ENCODE peak calls at places on chromosomes 16 and 17, in four cellular contexts. Y, D, P and K are unnamed samples.

GRCh38 chr17:32673964-32674363 is 187.2 kb downstream of the CDK5R1 start:
- DNase-seq in Y (no peak), P (no peak), D (no peak), K (no peak)

GRCh38 chr17:81403040-81403467 is 7.8 kb downstream of the BAHCC1 start:
- DNase-seq in Y (no peak), P (no peak), D (no peak), K (no peak)

GRCh38 chr17:82077617-82078358 is 12.2 kb upstream of the DUS1L start:
- DNase-seq in Y (no peak), D (no peak), P (no peak), K (no peak)

GRCh38 chr16:86089986-86090385 is 191.0 kb downstream of the IRF8 start:
- DNase-seq in D (no peak), Y (peak), P (no peak), K (peak)

GRCh38 chr17:19705201-19705600 is 11.2 kb downstream of the SLC47A2 start:
- DNase-seq in P (no peak), D (no peak), Y (no peak), K (no peak)

GRCh38 chr16:81832801-81833547 is 53.9 kb downstream of the PLCG2 start:
- DNase-seq in P (no peak), Y (no peak), D (no peak), K (no peak)

GRCh38 chr16:14444979-14445810 is 184.9 kb downstream of the PARN start:
- DNase-seq in Y (no peak), P (no peak), D (no peak), K (no peak)

GRCh38 chr17:78883090-78883532 is 19.9 kb downstream of the CEP295NL start:
- DNase-seq in D (peak), Y (no peak), P (no peak), K (no peak)

GRCh38 chr16:22372882-22373661 is 1.3 kb downstream of the CDR2 start:
- DNase-seq in Y (no peak), D (no peak), P (no peak), K (no peak)

GRCh38 chr16:80158766-80159165 is 382.0 kb upstream of the DYNLRB2 start:
- DNase-seq in Y (no peak), P (no peak), D (no peak), K (no peak)

GRCh38 chr17:17839792-17840707 is 3.3 kb upstream of the SREBF1 start:
- DNase-seq in D (peak), P (peak), Y (no peak), K (peak)

GRCh38 chr17:8941520-8941919 is 24.0 kb downstream of the PIK3R5 start:
- DNase-seq in D (no peak), P (no peak), Y (no peak), K (no peak)

GRCh38 chr16:70746040-70746707 is 54.8 kb downstream of the VAC14 start:
- DNase-seq in P (no peak), D (peak), Y (no peak), K (no peak)

GRCh38 chr17:19705771-19706770 is 10.3 kb downstream of the SLC47A2 start:
- DNase-seq in D (peak), P (peak), Y (no peak), K (no peak)

GRCh38 chr16:22886908-22887307 is 72.9 kb downstream of the HS3ST2 start:
- DNase-seq in D (no peak), P (no peak), Y (no peak), K (no peak)

GRCh38 chr17:37830151-37830993 is 85.5 kb upstream of the HNF1B start:
- DNase-seq in P (no peak), Y (peak), D (peak), K (no peak)

GRCh38 chr17:67635688-67636087 is 82.0 kb upstream of the NOL11 start:
- DNase-seq in Y (no peak), P (no peak), D (no peak), K (no peak)

GRCh38 chr16:2987854-2988253 is 7.6 kb upstream of the PKMYT1 start:
- DNase-seq in P (no peak), D (no peak), Y (no peak), K (no peak)

GRCh38 chr16:29811170-29811895 is 660 bp upstream of the PRRT2 start:
- DNase-seq in P (peak), D (peak), Y (peak), K (peak)

GRCh38 chr17:74827800-74828199 is 31.9 kb downstream of the GRIN2C start:
- DNase-seq in Y (no peak), D (no peak), P (no peak), K (no peak)

GRCh38 chr16:88469615-88470395 is 16.7 kb downstream of the ZFPM1 start:
- DNase-seq in Y (no peak), P (no peak), D (no peak), K (no peak)

GRCh38 chr17:38587193-38587592 is 18.6 kb downstream of the SRCIN1 start:
- DNase-seq in P (no peak), D (no peak), Y (no peak), K (no peak)

GRCh38 chr17:72376486-72377345 is 255.9 kb downstream of the SOX9 start:
- DNase-seq in Y (no peak), P (no peak), D (no peak), K (no peak)

GRCh38 chr16:74573622-74574021 is 33.3 kb downstream of the GLG1 start:
- DNase-seq in D (no peak), P (no peak), Y (no peak), K (no peak)

GRCh38 chr17:72205357-72205756 is 84.5 kb downstream of the SOX9 start:
- DNase-seq in Y (no peak), D (no peak), P (no peak), K (no peak)

GRCh38 chr16:66695474-66695934 is 1.0 kb downstream of the CMTM4 start:
- DNase-seq in P (no peak), Y (no peak), D (no peak), K (no peak)

GRCh38 chr16:81696136-81696958 is 82.7 kb upstream of the PLCG2 start:
- DNase-seq in D (no peak), Y (no peak), P (no peak), K (no peak)

GRCh38 chr16:3458278-3458851 is 14.9 kb downstream of the NAA60 start:
- DNase-seq in Y (no peak), D (no peak), P (peak), K (no peak)

GRCh38 chr16:89099905-89100304 is 6.3 kb downstream of the ACSF3 start:
- DNase-seq in Y (no peak), P (no peak), D (no peak), K (no peak)

GRCh38 chr17:78111727-78112507 is 16.6 kb downstream of the TMC6 start:
- DNase-seq in Y (no peak), P (no peak), D (no peak), K (no peak)

GRCh38 chr16:77457046-77457445 is 22.2 kb upstream of the ADAMTS18 start:
- DNase-seq in Y (no peak), D (no peak), P (no peak), K (no peak)

GRCh38 chr17:29237476-29238132 is 9.1 kb upstream of the CRYBA1 start:
- DNase-seq in D (no peak), Y (no peak), P (no peak), K (no peak)

GRCh38 chr16:17026600-17027242 is 444.0 kb downstream of the XYLT1 start:
- DNase-seq in P (no peak), D (no peak), Y (peak), K (peak)
- TF ChIP-seq POLR2AphosphoS5 in P (no peak), D (no peak), Y (peak), K (peak)

GRCh38 chr17:49572806-49573420 is 2.8 kb upstream of the NXPH3 start:
- DNase-seq in D (no peak), P (no peak), Y (no peak), K (no peak)

GRCh38 chr17:49575524-49576120 is at the start of gene NXPH3:
- DNase-seq in P (peak), Y (no peak), D (peak), K (peak)

GRCh38 chr17:49574945-49575523 is 637 bp upstream of the NXPH3 start:
- DNase-seq in D (no peak), P (no peak), Y (no peak), K (no peak)

GRCh38 chr17:49573510-49574282 is 2.0 kb upstream of the NXPH3 start:
- DNase-seq in P (no peak), D (no peak), Y (no peak), K (no peak)

DNA sequence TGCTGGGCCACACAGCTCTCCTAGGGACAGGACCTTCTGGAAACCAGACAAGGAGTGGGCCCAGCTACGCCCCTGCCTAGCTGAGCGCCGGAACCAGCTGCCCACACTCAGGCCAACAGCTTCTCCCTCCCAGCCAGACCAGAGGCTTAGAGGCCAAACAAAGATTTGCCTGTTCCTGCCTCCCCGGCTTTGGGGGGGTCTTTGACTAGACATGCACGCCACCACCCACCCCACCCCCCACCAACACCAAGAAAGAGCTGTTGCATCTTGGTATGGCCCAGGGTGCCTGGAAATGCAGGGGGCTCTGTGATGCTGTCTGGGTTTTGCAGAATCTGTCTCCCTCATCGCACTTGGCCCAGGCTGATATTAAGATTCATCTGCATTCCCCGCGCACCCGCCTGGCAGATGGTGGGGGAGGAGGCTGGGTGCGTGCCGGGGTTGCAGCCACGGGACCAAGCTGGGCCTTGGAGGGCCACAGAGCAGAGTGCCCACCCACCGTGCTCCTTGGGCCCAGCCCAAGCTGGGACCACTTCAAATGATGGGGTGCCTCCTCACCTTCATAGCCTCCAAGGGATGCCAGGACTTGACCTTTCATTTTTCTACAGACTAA is 1.3 kb upstream of the NXPH3 start:
- DNase-seq in P (no peak), D (no peak), Y (no peak), K (no peak)
- TF ChIP-seq TAF1 in P (no peak), D (no peak), Y (no peak), K (no peak)

DNA sequence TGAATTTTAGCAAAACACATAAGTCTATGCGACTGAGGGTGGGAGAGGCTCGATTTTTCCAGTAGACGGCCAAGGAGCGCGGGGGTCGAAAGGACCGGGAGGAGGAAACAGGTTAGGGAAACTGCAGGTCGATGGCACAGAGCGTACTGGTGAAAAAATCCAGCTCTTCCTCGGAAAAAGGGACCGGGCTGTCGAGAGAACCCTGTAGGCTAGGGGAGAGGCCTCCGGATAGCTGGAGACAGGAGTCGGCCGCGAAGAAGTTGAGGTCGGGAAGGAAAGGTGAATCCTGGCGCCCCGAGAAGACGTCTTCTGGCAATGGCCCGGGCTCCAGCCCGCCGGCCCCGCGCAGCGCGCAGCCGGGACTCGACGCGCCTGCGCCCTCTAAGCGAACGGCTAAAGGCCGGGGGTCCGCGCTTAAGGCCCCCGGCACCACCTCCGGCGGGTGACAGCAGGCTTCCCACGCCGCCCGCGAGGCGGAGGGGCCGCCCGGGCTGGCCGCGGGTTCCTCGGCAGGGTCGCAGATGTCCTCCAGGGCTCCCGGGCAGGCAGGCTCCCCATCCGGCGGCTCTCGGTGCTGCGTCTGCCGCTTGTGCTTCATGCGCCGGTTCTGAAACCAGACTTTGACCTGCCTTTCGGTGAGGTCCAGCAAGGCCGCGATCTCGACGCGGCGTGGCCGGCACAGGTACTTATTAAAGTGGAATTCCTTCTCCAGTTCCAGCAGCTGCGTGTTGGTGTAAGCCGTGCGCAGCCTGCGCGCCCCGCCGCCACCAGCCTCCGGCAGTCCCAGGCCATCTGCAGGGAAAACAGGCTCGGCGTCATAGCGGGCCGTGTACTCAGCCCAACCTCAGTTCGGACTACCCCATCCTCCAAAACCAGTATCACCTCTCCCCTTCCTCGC is 1.7 kb downstream of the HOXB2 start:
- DNase-seq in Y (no peak), D (no peak), P (peak), K (peak)
- TF ChIP-seq POLR2A in Y (peak), D (no peak), P (no peak), K (peak)

GRCh38 chr16:15827299-15827698 is 29.5 kb downstream of the MYH11 start:
- DNase-seq in D (no peak), P (no peak), Y (no peak), K (no peak)

GRCh38 chr16:15832241-15832640 is 24.6 kb downstream of the MYH11 start:
- DNase-seq in D (no peak), P (no peak), Y (no peak), K (no peak)

GRCh38 chr16:15827709-15828343 is 29.0 kb downstream of the MYH11 start:
- DNase-seq in P (no peak), Y (no peak), D (no peak), K (no peak)

GRCh38 chr16:15830832-15831451 is 25.9 kb downstream of the MYH11 start:
- DNase-seq in Y (no peak), P (no peak), D (no peak), K (no peak)

GRCh38 chr16:15829460-15829859 is 27.4 kb downstream of the MYH11 start:
- DNase-seq in D (no peak), Y (no peak), P (no peak), K (no peak)
- TF ChIP-seq POLR2AphosphoS5 in D (no peak), Y (no peak), P (no peak), K (no peak)